ENCODE peak calls at places on chromosome 19, in eight cellular contexts. X is AG20443; U is suprapubic skin; M is stimulated activated CD4-positive, alpha-beta T cell treated with anti-CD3 and anti-CD28 coated beads, Interleukin-1b, Interleukin-23, amount 100 ng/mL, for 48 hours; Y is dorsolateral prefrontal cortex; A is NCI-H2171 treated with DMSO at 0.1 percent for 48 hours; Q is T1000; H is cardiac fibroblast. T is an unnamed sample.

GRCh38 chr19:3370214-3370720 is 3.9 kb downstream of the NFIC start:
- DNase-seq in X (no peak), U (no peak), M (no peak), Y (no peak), A (no peak), Q (no peak), H (no peak), T (peak; percentile 75)

GRCh38 chr19:29665826-29666633 is 769 bp downstream of the PLEKHF1 start:
- DNase-seq in X (peak; percentile 77), U (peak; percentile 81), M (no peak), Y (peak; percentile 43), A (no peak), Q (no peak), H (peak; percentile 88), T (peak; percentile 39)

GRCh38 chr19:49107625-49108459 is 6.3 kb upstream of the LIN7B start:
- DNase-seq in X (no peak), U (no peak), M (no peak), Y (no peak), A (no peak), Q (no peak), H (no peak), T (no peak)

GRCh38 chr19:13100031-13100588 is 2.5 kb downstream of the LYL1 start:
- DNase-seq in X (no peak), U (no peak), M (peak; percentile 81), Y (no peak), A (no peak), Q (no peak), H (no peak), T (peak; percentile 34)

GRCh38 chr19:14519860-14520407 is 1.7 kb upstream of the DNAJB1 start:
- DNase-seq in X (no peak), U (no peak), M (peak; percentile 27), Y (no peak), A (no peak), Q (peak; percentile 42), H (peak; percentile 84), T (peak; percentile 43)

GRCh38 chr19:19461671-19462622 is 53.4 kb downstream of the TSSK6 start:
- DNase-seq in X (peak; percentile 61), U (no peak), M (no peak), Y (no peak), A (peak; percentile 61), Q (no peak), H (peak; percentile 70), T (peak; percentile 68)

GRCh38 chr19:50478901-50479715 is 2.5 kb upstream of the GARIN5A start:
- DNase-seq in X (peak; percentile 60), U (no peak), M (peak; percentile 27), Y (no peak), A (no peak), Q (no peak), H (peak; percentile 61), T (no peak)

GRCh38 chr19:40397568-40397906 is 7.6 kb upstream of the HIPK4 start:
- DNase-seq in X (no peak), U (no peak), M (no peak), Y (no peak), A (no peak), Q (no peak), H (no peak), T (no peak)

GRCh38 chr19:29927944-29928669 is 13.9 kb upstream of the URI1 start:
- DNase-seq in X (no peak), U (no peak), M (no peak), Y (no peak), A (no peak), Q (no peak), H (no peak), T (no peak)

T was measured in ovary.